ENCODE peak calls at places on chromosome 5, in four cellular contexts. K is T-helper 1 cell, N is NB4, H is kidney. E is an unnamed sample.

GRCh38 chr5:150489358-150490295 is 18.3 kb upstream of the NDST1 start:
- DNase-seq in H (no peak), K (no peak), N (peak; percentile 62), E (no peak)

GRCh38 chr5:54738118-54738972 is 220.8 kb downstream of the SNX18 start:
- DNase-seq in K (no peak), N (no peak), H (peak; percentile 92), E (no peak)

GRCh38 chr5:149133795-149134777 is 7.2 kb upstream of the ABLIM3 start:
- DNase-seq in N (peak; percentile 48), K (no peak), H (no peak), E (no peak)

GRCh38 chr5:141650851-141651727 is at the start of gene FCHSD1:
- DNase-seq in N (peak; percentile 73), H (peak; percentile 96), K (peak; percentile 78), E (peak; percentile 93)

GRCh38 chr5:26761040-26761439 is 277.3 kb downstream of the CDH9 start:
- DNase-seq in H (no peak), K (no peak), N (no peak), E (no peak)

GRCh38 chr5:27788184-27788583 is 749.8 kb upstream of the CDH9 start:
- DNase-seq in K (no peak), N (no peak), H (no peak), E (no peak)

GRCh38 chr5:163916376-163916775 is 411.0 kb downstream of the MAT2B start:
- DNase-seq in H (no peak), N (peak; percentile 95), K (no peak), E (no peak)

GRCh38 chr5:15897609-15898008 is 282.0 kb downstream of the MARCHF11 start:
- DNase-seq in N (no peak), K (no peak), H (no peak), E (no peak)

GRCh38 chr5:150075806-150076205 is 10.5 kb downstream of the CSF1R start:
- DNase-seq in H (no peak), K (no peak), N (peak; percentile 46), E (no peak)

GRCh38 chr5:124289641-124290201 is 456.7 kb downstream of the ZNF608 start:
- DNase-seq in K (no peak), H (no peak), N (no peak), E (no peak)

GRCh38 chr5:170287532-170287931 is 10.0 kb downstream of the LCP2 start:
- DNase-seq in N (no peak), K (no peak), H (peak; percentile 82), E (peak; percentile 65)

GRCh38 chr5:79225026-79225425 is 10.9 kb upstream of the JMY start:
- DNase-seq in H (no peak), N (no peak), K (no peak), E (no peak)

GRCh38 chr5:143153332-143154119 is 250.0 kb downstream of the NR3C1 start:
- DNase-seq in N (no peak), H (peak; percentile 72), K (no peak), E (peak; percentile 35)

GRCh38 chr5:37272564-37272963 is 23.4 kb upstream of the CPLANE1 start:
- DNase-seq in K (no peak), N (no peak), H (no peak), E (no peak)

GRCh38 chr5:190366-191035 is 794 bp upstream of the LRRC14B start:
- DNase-seq in N (no peak), K (no peak), H (no peak), E (no peak)

GRCh38 chr5:111960466-111961215 is 203.6 kb upstream of the NREP start:
- DNase-seq in N (no peak), K (no peak), H (no peak), E (no peak)

GRCh38 chr5:73122875-73123810 is 2.8 kb downstream of the TMEM171 start:
- DNase-seq in K (no peak), N (peak; percentile 42), H (no peak), E (no peak)

GRCh38 chr5:142906863-142907671 is 136.9 kb downstream of the ARHGAP26 start:
- DNase-seq in N (no peak), K (no peak), H (no peak), E (no peak)

GRCh38 chr5:44388504-44389409 is 463 bp downstream of the FGF10 start:
- DNase-seq in N (no peak), H (peak; percentile 68), K (no peak), E (peak; percentile 35)

GRCh38 chr5:55371145-55371544 is 63.4 kb downstream of the MTREX start:
- DNase-seq in N (no peak), K (no peak), H (no peak), E (no peak)

GRCh38 chr5:180603076-180603591 is 11.8 kb upstream of the SCGB3A1 start:
- DNase-seq in N (no peak), K (no peak), H (peak; percentile 73), E (peak; percentile 12)

GRCh38 chr5:666816-667498 is 26.2 kb downstream of the TPPP start:
- DNase-seq in H (peak; percentile 72), K (no peak), N (no peak), E (no peak)

GRCh38 chr5:147483197-147483790 is 26.6 kb downstream of the DPYSL3 start:
- DNase-seq in K (no peak), H (no peak), N (no peak), E (no peak)

GRCh38 chr5:176401281-176402205 is 13.0 kb downstream of the HIGD2A start:
- DNase-seq in K (no peak), N (no peak), H (no peak), E (no peak)

GRCh38 chr5:179415291-179416060 is 70.2 kb upstream of the ADAMTS2 start:
- DNase-seq in N (no peak), K (no peak), H (no peak), E (no peak)

GRCh38 chr5:173452098-173452497 is 123.9 kb upstream of the STC2 start:
- DNase-seq in H (no peak), N (peak; percentile 90), K (no peak), E (no peak)

GRCh38 chr5:111453747-111454146 is 58.6 kb downstream of the STARD4 start:
- DNase-seq in N (no peak), H (no peak), K (no peak), E (no peak)

GRCh38 chr5:128257096-128257495 is 173.5 kb downstream of the SLC12A2 start:
- DNase-seq in K (no peak), N (no peak), H (no peak), E (no peak)

GRCh38 chr5:114176356-114176755 is 185.5 kb upstream of the KCNN2 start:
- DNase-seq in K (no peak), N (no peak), H (no peak), E (no peak)

GRCh38 chr5:167626341-167627118 is 664.9 kb upstream of the WWC1 start:
- DNase-seq in H (no peak), K (no peak), N (no peak), E (no peak)

GRCh38 chr5:161022151-161022550 is 170.1 kb upstream of the ATP10B start:
- DNase-seq in N (no peak), H (no peak), K (no peak), E (no peak)

GRCh38 chr5:76216748-76217147 is 133.6 kb downstream of the SV2C start:
- DNase-seq in H (no peak), N (no peak), K (no peak), E (no peak)

GRCh38 chr5:133192716-133193115 is 140.9 kb downstream of the HSPA4 start:
- DNase-seq in N (no peak), H (no peak), K (no peak), E (no peak)

GRCh38 chr5:40385544-40385943 is 294.2 kb upstream of the PTGER4 start:
- DNase-seq in K (no peak), N (peak; percentile 55), H (no peak), E (no peak)

GRCh38 chr5:152364899-152365298 is 40.2 kb downstream of the NMUR2 start:
- DNase-seq in H (no peak), K (no peak), N (no peak), E (no peak)